ENCODE peak calls at places on chromosomes 6 and 20, in five cellular contexts. One of them, this sample, is unnamed.

GRCh38 chr6:46745973-46746372 is 760 bp upstream of the ANKRD66 start:
- DNase-seq in choroid plexus epithelial cell: no peak
- DNase-seq in M059J: no peak
- DNase-seq in cerebellum: no peak
- DNase-seq in fibroblast of villous mesenchyme: no peak
- DNase-seq in this sample: no peak

GRCh38 chr20:24840121-24840713 is 108.9 kb upstream of the CST7 start:
- DNase-seq in cerebellum: no peak
- DNase-seq in fibroblast of villous mesenchyme: no peak
- DNase-seq in M059J: no peak
- DNase-seq in choroid plexus epithelial cell: no peak
- DNase-seq in this sample: no peak

GRCh38 chr6:47478233-47479155 is 905 bp downstream of the CD2AP start:
- DNase-seq in choroid plexus epithelial cell: peak
- DNase-seq in M059J: peak
- DNase-seq in cerebellum: no peak
- DNase-seq in fibroblast of villous mesenchyme: peak
- DNase-seq in this sample: no peak

GRCh38 chr6:117481926-117482239 is 591 bp upstream of the DCBLD1 start:
- DNase-seq in fibroblast of villous mesenchyme: no peak
- DNase-seq in M059J: no peak
- DNase-seq in cerebellum: peak
- DNase-seq in choroid plexus epithelial cell: no peak
- DNase-seq in this sample: no peak

GRCh38 chr6:4675086-4675485 is 101.1 kb upstream of the CDYL start:
- DNase-seq in choroid plexus epithelial cell: no peak
- DNase-seq in fibroblast of villous mesenchyme: no peak
- DNase-seq in M059J: no peak
- DNase-seq in cerebellum: no peak
- DNase-seq in this sample: no peak

GRCh38 chr6:137277971-137278602 is 58.9 kb upstream of the IFNGR1 start:
- DNase-seq in choroid plexus epithelial cell: peak
- DNase-seq in M059J: peak
- DNase-seq in cerebellum: no peak
- DNase-seq in fibroblast of villous mesenchyme: peak
- DNase-seq in this sample: no peak

GRCh38 chr20:15759546-15760216 is 813.6 kb downstream of the KIF16B start:
- DNase-seq in choroid plexus epithelial cell: no peak
- DNase-seq in cerebellum: no peak
- DNase-seq in M059J: peak
- DNase-seq in fibroblast of villous mesenchyme: peak
- DNase-seq in this sample: no peak

GRCh38 chr20:38599410-38599882 is 2.2 kb upstream of the ARHGAP40 start:
- DNase-seq in fibroblast of villous mesenchyme: no peak
- DNase-seq in cerebellum: no peak
- DNase-seq in choroid plexus epithelial cell: peak
- DNase-seq in M059J: peak
- DNase-seq in this sample: no peak

GRCh38 chr6:108165714-108166663 is at the start of gene NR2E1:
- DNase-seq in fibroblast of villous mesenchyme: no peak
- DNase-seq in choroid plexus epithelial cell: peak
- DNase-seq in M059J: peak
- DNase-seq in cerebellum: no peak
- DNase-seq in this sample: no peak

GRCh38 chr6:134863763-134864510 is 86.0 kb downstream of the ALDH8A1 start:
- DNase-seq in cerebellum: no peak
- DNase-seq in M059J: no peak
- DNase-seq in choroid plexus epithelial cell: peak
- DNase-seq in fibroblast of villous mesenchyme: no peak
- DNase-seq in this sample: no peak

GRCh38 chr6:28710466-28711191 is 184.9 kb downstream of the GPX5 start:
- DNase-seq in M059J: peak
- DNase-seq in fibroblast of villous mesenchyme: no peak
- DNase-seq in choroid plexus epithelial cell: peak
- DNase-seq in cerebellum: no peak
- DNase-seq in this sample: no peak

GRCh38 chr6:48307583-48307982 is 196.6 kb upstream of the PTCHD4 start:
- DNase-seq in M059J: no peak
- DNase-seq in choroid plexus epithelial cell: no peak
- DNase-seq in cerebellum: no peak
- DNase-seq in fibroblast of villous mesenchyme: no peak
- DNase-seq in this sample: no peak

GRCh38 chr20:44504402-44505309 is 17.2 kb downstream of the SERINC3 start:
- DNase-seq in M059J: no peak
- DNase-seq in choroid plexus epithelial cell: no peak
- DNase-seq in fibroblast of villous mesenchyme: no peak
- DNase-seq in cerebellum: no peak
- DNase-seq in this sample: no peak

GRCh38 chr6:2542858-2543218 is 207.9 kb downstream of the MYLK4 start:
- DNase-seq in cerebellum: no peak
- DNase-seq in fibroblast of villous mesenchyme: peak
- DNase-seq in choroid plexus epithelial cell: peak
- DNase-seq in M059J: peak
- DNase-seq in this sample: peak

GRCh38 chr6:118650500-118651281 is 700 bp downstream of the CEP85L start:
- DNase-seq in M059J: peak
- DNase-seq in choroid plexus epithelial cell: peak
- DNase-seq in fibroblast of villous mesenchyme: peak
- DNase-seq in cerebellum: peak
- DNase-seq in this sample: peak

GRCh38 chr6:77097940-77098339 is 365.4 kb downstream of the HTR1B start:
- DNase-seq in fibroblast of villous mesenchyme: no peak
- DNase-seq in choroid plexus epithelial cell: peak
- DNase-seq in cerebellum: no peak
- DNase-seq in M059J: no peak
- DNase-seq in this sample: no peak

GRCh38 chr20:62198496-62198895 is 15.7 kb downstream of the MTG2 start:
- DNase-seq in fibroblast of villous mesenchyme: no peak
- DNase-seq in cerebellum: no peak
- DNase-seq in M059J: no peak
- DNase-seq in choroid plexus epithelial cell: no peak
- DNase-seq in this sample: no peak

GRCh38 chr6:41732601-41733348 is 2.6 kb downstream of the TFEB start:
- DNase-seq in cerebellum: no peak
- DNase-seq in M059J: peak
- DNase-seq in choroid plexus epithelial cell: peak
- DNase-seq in fibroblast of villous mesenchyme: peak
- DNase-seq in this sample: peak

GRCh38 chr20:17841751-17842191 is 126.8 kb downstream of the SNX5 start:
- DNase-seq in fibroblast of villous mesenchyme: peak
- DNase-seq in cerebellum: no peak
- DNase-seq in choroid plexus epithelial cell: peak
- DNase-seq in M059J: peak
- DNase-seq in this sample: no peak

GRCh38 chr6:125940691-125941090 is 15.9 kb upstream of the HINT3 start:
- DNase-seq in M059J: peak
- DNase-seq in fibroblast of villous mesenchyme: peak
- DNase-seq in choroid plexus epithelial cell: no peak
- DNase-seq in cerebellum: no peak
- DNase-seq in this sample: no peak

GRCh38 chr6:83615025-83615999 is 93.6 kb downstream of the SNAP91 start:
- DNase-seq in fibroblast of villous mesenchyme: peak
- DNase-seq in choroid plexus epithelial cell: peak
- DNase-seq in cerebellum: peak
- DNase-seq in M059J: peak
- DNase-seq in this sample: no peak

GRCh38 chr6:80280258-80281010 is 174.0 kb downstream of the BCKDHB start:
- DNase-seq in M059J: peak
- DNase-seq in choroid plexus epithelial cell: peak
- DNase-seq in fibroblast of villous mesenchyme: peak
- DNase-seq in cerebellum: no peak
- DNase-seq in this sample: no peak

GRCh38 chr6:16345449-16346330 is 107.3 kb downstream of the GMPR start:
- DNase-seq in fibroblast of villous mesenchyme: peak
- DNase-seq in M059J: peak
- DNase-seq in cerebellum: no peak
- DNase-seq in choroid plexus epithelial cell: peak
- DNase-seq in this sample: no peak

GRCh38 chr20:17339000-17339399 is 112.2 kb downstream of the PCSK2 start:
- DNase-seq in fibroblast of villous mesenchyme: no peak
- DNase-seq in choroid plexus epithelial cell: no peak
- DNase-seq in cerebellum: no peak
- DNase-seq in M059J: no peak
- DNase-seq in this sample: no peak

GRCh38 chr20:36573103-36573797 is at the start of gene TGIF2:
- DNase-seq in choroid plexus epithelial cell: peak
- DNase-seq in fibroblast of villous mesenchyme: peak
- DNase-seq in cerebellum: peak
- DNase-seq in M059J: peak
- DNase-seq in this sample: peak

GRCh38 chr6:31336872-31337496 is 20.0 kb downstream of the HLA-B start:
- DNase-seq in cerebellum: no peak
- DNase-seq in choroid plexus epithelial cell: no peak
- DNase-seq in M059J: no peak
- DNase-seq in fibroblast of villous mesenchyme: no peak
- DNase-seq in this sample: no peak

GRCh38 chr20:64144144-64144912 is 19.9 kb upstream of the MYT1 start:
- DNase-seq in M059J: no peak
- DNase-seq in cerebellum: no peak
- DNase-seq in fibroblast of villous mesenchyme: no peak
- DNase-seq in choroid plexus epithelial cell: no peak
- DNase-seq in this sample: no peak

GRCh38 chr20:7851031-7851490 is 89.2 kb downstream of the HAO1 start:
- DNase-seq in cerebellum: no peak
- DNase-seq in fibroblast of villous mesenchyme: peak
- DNase-seq in M059J: peak
- DNase-seq in choroid plexus epithelial cell: no peak
- DNase-seq in this sample: no peak

GRCh38 chr6:49269190-49269589 is 193.9 kb downstream of the MMUT start:
- DNase-seq in cerebellum: no peak
- DNase-seq in choroid plexus epithelial cell: peak
- DNase-seq in fibroblast of villous mesenchyme: no peak
- DNase-seq in M059J: peak
- DNase-seq in this sample: no peak

GRCh38 chr6:43803783-43804549 is 34.0 kb downstream of the VEGFA start:
- DNase-seq in M059J: peak
- DNase-seq in fibroblast of villous mesenchyme: peak
- DNase-seq in choroid plexus epithelial cell: peak
- DNase-seq in cerebellum: no peak
- DNase-seq in this sample: no peak

GRCh38 chr6:113995632-113996031 is 24.7 kb upstream of the HDAC2 start:
- DNase-seq in fibroblast of villous mesenchyme: peak
- DNase-seq in M059J: peak
- DNase-seq in choroid plexus epithelial cell: peak
- DNase-seq in cerebellum: no peak
- DNase-seq in this sample: no peak

GRCh38 chr20:44773070-44773829 is 27.6 kb downstream of the KCNK15 start:
- DNase-seq in choroid plexus epithelial cell: no peak
- DNase-seq in M059J: no peak
- DNase-seq in cerebellum: no peak
- DNase-seq in fibroblast of villous mesenchyme: no peak
- DNase-seq in this sample: no peak

This sample was measured in stimulated activated effector memory CD8-positive, alpha-beta T cell treated with anti-CD3 and anti-CD28 coated beads, Interleukin-12 subunit alpha, Interleukin-12 subunit beta, amount 100 ng/mL, for 72 hours.